ENCODE peak calls at places on chromosomes 7 and 10, in six cellular contexts. One of them, this sample, is unnamed. For H3K27me3, the result is how much of the 10 kb centered on the place peaks cover.

GRCh38 chr7:87140271-87140748 is 11.9 kb upstream of the DMTF1 start:
- DNase-seq in endodermal cell: no peak
- DNase-seq in CD8-positive, alpha-beta T cell: no peak
- DNase-seq in Panc1: no peak
- DNase-seq in fibroblast of lung: no peak
- DNase-seq in Peyer's patch: no peak
- DNase-seq in this sample: no peak

GRCh38 chr7:45625714-45626440 is 51.7 kb downstream of the ADCY1 start:
- DNase-seq in endodermal cell: no peak
- DNase-seq in CD8-positive, alpha-beta T cell: no peak
- DNase-seq in Panc1: no peak
- DNase-seq in fibroblast of lung: no peak
- DNase-seq in Peyer's patch: no peak
- DNase-seq in this sample: no peak

GRCh38 chr10:34083567-34083966 is 731.5 kb downstream of the PARD3 start:
- DNase-seq in endodermal cell: no peak
- DNase-seq in CD8-positive, alpha-beta T cell: no peak
- DNase-seq in Panc1: no peak
- DNase-seq in fibroblast of lung: no peak
- DNase-seq in Peyer's patch: no peak
- DNase-seq in this sample: no peak

GRCh38 chr10:14665304-14665703 is 109.4 kb downstream of the FAM107B start:
- DNase-seq in endodermal cell: no peak
- DNase-seq in CD8-positive, alpha-beta T cell: no peak
- DNase-seq in Panc1: no peak
- DNase-seq in fibroblast of lung: no peak
- DNase-seq in Peyer's patch: no peak
- DNase-seq in this sample: no peak

GRCh38 chr7:66920769-66921395 is at the start of gene TMEM248:
- DNase-seq in endodermal cell: peak
- DNase-seq in CD8-positive, alpha-beta T cell: peak
- DNase-seq in Panc1: peak
- DNase-seq in fibroblast of lung: peak
- DNase-seq in Peyer's patch: peak
- DNase-seq in this sample: peak

GRCh38 chr10:103649654-103650423 is 156.3 kb downstream of the NEURL1 start:
- DNase-seq in endodermal cell: no peak
- DNase-seq in CD8-positive, alpha-beta T cell: no peak
- DNase-seq in Panc1: no peak
- DNase-seq in fibroblast of lung: no peak
- DNase-seq in Peyer's patch: no peak
- DNase-seq in this sample: no peak

GRCh38 chr10:110504111-110504735 is 6.5 kb downstream of the DUSP5 start:
- DNase-seq in endodermal cell: no peak
- DNase-seq in CD8-positive, alpha-beta T cell: peak
- DNase-seq in Panc1: no peak
- DNase-seq in fibroblast of lung: peak
- DNase-seq in Peyer's patch: peak
- DNase-seq in this sample: no peak

GRCh38 chr10:30063098-30063497 is 3.7 kb upstream of the JCAD start:
- DNase-seq in endodermal cell: no peak
- DNase-seq in CD8-positive, alpha-beta T cell: no peak
- DNase-seq in Panc1: no peak
- DNase-seq in fibroblast of lung: peak
- DNase-seq in Peyer's patch: no peak
- DNase-seq in this sample: no peak

GRCh38 chr7:86469680-86470295 is 173.9 kb upstream of the GRM3 start:
- DNase-seq in endodermal cell: peak
- DNase-seq in CD8-positive, alpha-beta T cell: no peak
- DNase-seq in Panc1: peak
- DNase-seq in fibroblast of lung: peak
- DNase-seq in Peyer's patch: no peak
- DNase-seq in this sample: peak

GRCh38 chr7:148807451-148807850 is 76.6 kb downstream of the EZH2 start:
- DNase-seq in endodermal cell: no peak
- DNase-seq in CD8-positive, alpha-beta T cell: no peak
- DNase-seq in Panc1: no peak
- DNase-seq in fibroblast of lung: no peak
- DNase-seq in Peyer's patch: no peak
- DNase-seq in this sample: no peak

GRCh38 chr10:16816142-16816541 is 1.1 kb downstream of the RSU1 start:
- DNase-seq in endodermal cell: no peak
- DNase-seq in CD8-positive, alpha-beta T cell: no peak
- DNase-seq in Panc1: no peak
- DNase-seq in fibroblast of lung: no peak
- DNase-seq in Peyer's patch: no peak
- DNase-seq in this sample: no peak

GRCh38 chr10:11866199-11866925 is 43.2 kb downstream of the PROSER2 start:
- DNase-seq in endodermal cell: no peak
- DNase-seq in CD8-positive, alpha-beta T cell: no peak
- DNase-seq in Panc1: no peak
- DNase-seq in fibroblast of lung: no peak
- DNase-seq in Peyer's patch: no peak
- DNase-seq in this sample: no peak

GRCh38 chr10:81479316-81479715 is 395.7 kb upstream of the NRG3 start:
- DNase-seq in endodermal cell: peak
- DNase-seq in CD8-positive, alpha-beta T cell: no peak
- DNase-seq in Panc1: no peak
- DNase-seq in fibroblast of lung: no peak
- DNase-seq in Peyer's patch: no peak
- DNase-seq in this sample: no peak

GRCh38 chr7:11231190-11231589 is 257.5 kb downstream of the PHF14 start:
- DNase-seq in endodermal cell: no peak
- DNase-seq in CD8-positive, alpha-beta T cell: no peak
- DNase-seq in Panc1: no peak
- DNase-seq in fibroblast of lung: no peak
- DNase-seq in Peyer's patch: no peak
- DNase-seq in this sample: no peak

GRCh38 chr7:135183478-135183877 is 13.0 kb upstream of the CYREN start:
- DNase-seq in endodermal cell: no peak
- DNase-seq in CD8-positive, alpha-beta T cell: no peak
- DNase-seq in Panc1: no peak
- DNase-seq in fibroblast of lung: no peak
- DNase-seq in Peyer's patch: no peak
- DNase-seq in this sample: no peak

GRCh38 chr7:48102530-48102929 is 13.5 kb downstream of the UPP1 start:
- DNase-seq in endodermal cell: peak
- DNase-seq in CD8-positive, alpha-beta T cell: no peak
- DNase-seq in Panc1: no peak
- DNase-seq in fibroblast of lung: no peak
- DNase-seq in Peyer's patch: no peak
- DNase-seq in this sample: no peak

GRCh38 chr7:48101352-48101751 is 12.3 kb downstream of the UPP1 start:
- DNase-seq in endodermal cell: peak
- DNase-seq in CD8-positive, alpha-beta T cell: no peak
- DNase-seq in Panc1: no peak
- DNase-seq in fibroblast of lung: no peak
- DNase-seq in Peyer's patch: no peak
- DNase-seq in this sample: no peak

GRCh38 chr7:48105045-48105444 is 16.0 kb downstream of the UPP1 start:
- DNase-seq in endodermal cell: no peak
- DNase-seq in CD8-positive, alpha-beta T cell: no peak
- DNase-seq in Panc1: no peak
- DNase-seq in fibroblast of lung: no peak
- DNase-seq in Peyer's patch: no peak
- DNase-seq in this sample: no peak

GRCh38 chr7:48099781-48100180 is 10.7 kb downstream of the UPP1 start:
- DNase-seq in endodermal cell: no peak
- DNase-seq in CD8-positive, alpha-beta T cell: no peak
- DNase-seq in Panc1: no peak
- DNase-seq in fibroblast of lung: no peak
- DNase-seq in Peyer's patch: no peak
- DNase-seq in this sample: no peak

GRCh38 chr7:48101880-48102448 is 12.9 kb downstream of the UPP1 start:
- DNase-seq in endodermal cell: peak
- DNase-seq in CD8-positive, alpha-beta T cell: no peak
- DNase-seq in Panc1: no peak
- DNase-seq in fibroblast of lung: no peak
- DNase-seq in Peyer's patch: no peak
- DNase-seq in this sample: no peak
- H3K27ac ChIP-seq in endodermal cell: no peak
- H3K27ac ChIP-seq in CD8-positive, alpha-beta T cell: no peak
- H3K27ac ChIP-seq in Panc1: no peak
- H3K27ac ChIP-seq in fibroblast of lung: no peak
- H3K27ac ChIP-seq in Peyer's patch: no peak
- H3K27ac ChIP-seq in this sample: no peak

GRCh38 chr7:7970113-7970619 is 1.6 kb downstream of the GLCCI1 start:
- DNase-seq in endodermal cell: peak
- DNase-seq in CD8-positive, alpha-beta T cell: no peak
- DNase-seq in Panc1: no peak
- DNase-seq in fibroblast of lung: peak
- DNase-seq in Peyer's patch: no peak
- DNase-seq in this sample: no peak

GRCh38 chr7:7969306-7970112 is 913 bp downstream of the GLCCI1 start:
- DNase-seq in endodermal cell: peak
- DNase-seq in CD8-positive, alpha-beta T cell: peak
- DNase-seq in Panc1: peak
- DNase-seq in fibroblast of lung: peak
- DNase-seq in Peyer's patch: peak
- DNase-seq in this sample: peak

GRCh38 chr7:7966141-7966734 is 2.4 kb upstream of the GLCCI1 start:
- DNase-seq in endodermal cell: no peak
- DNase-seq in CD8-positive, alpha-beta T cell: no peak
- DNase-seq in Panc1: no peak
- DNase-seq in fibroblast of lung: no peak
- DNase-seq in Peyer's patch: no peak
- DNase-seq in this sample: no peak

GRCh38 chr7:7968544-7969305 is at the start of gene GLCCI1:
- DNase-seq in endodermal cell: peak
- DNase-seq in CD8-positive, alpha-beta T cell: peak
- DNase-seq in Panc1: peak
- DNase-seq in fibroblast of lung: peak
- DNase-seq in Peyer's patch: peak
- DNase-seq in this sample: peak

DNA sequence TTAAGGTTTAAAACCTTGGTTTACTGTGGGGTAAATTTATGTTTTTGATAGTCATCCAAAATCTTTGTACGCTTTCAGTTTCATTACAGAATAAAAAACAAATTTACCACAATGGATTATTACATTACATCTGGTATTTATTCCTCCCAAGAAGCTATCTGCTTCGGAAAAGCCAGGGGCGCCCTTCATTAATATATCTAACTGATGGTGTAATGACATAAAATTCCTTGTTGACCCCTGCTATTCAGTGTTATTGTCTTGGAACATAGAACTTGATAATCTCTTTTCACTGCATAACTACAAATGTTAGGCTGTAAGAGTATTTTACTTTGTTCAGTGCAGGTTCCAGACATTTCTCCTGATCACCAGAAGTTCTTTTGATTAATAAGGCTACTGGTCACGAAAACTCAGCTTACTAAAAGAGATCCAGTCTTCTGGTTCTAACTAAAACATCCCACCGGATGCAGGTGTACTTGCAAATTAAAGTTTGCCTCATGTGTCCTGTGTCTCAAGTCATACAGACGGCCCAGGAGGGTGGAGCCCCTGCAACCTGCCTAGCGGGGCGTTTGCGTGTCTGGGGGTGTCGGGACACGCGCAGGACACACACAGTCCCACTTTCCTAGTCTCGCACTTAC is 570 bp upstream of the GLCCI1 start:
- DNase-seq in endodermal cell: no peak
- DNase-seq in CD8-positive, alpha-beta T cell: no peak
- DNase-seq in Panc1: no peak
- DNase-seq in fibroblast of lung: no peak
- DNase-seq in Peyer's patch: no peak
- DNase-seq in this sample: no peak
- TF ChIP-seq CTCF in endodermal cell: no peak
- TF ChIP-seq CTCF in CD8-positive, alpha-beta T cell: no peak
- TF ChIP-seq CTCF in Panc1: no peak
- TF ChIP-seq CTCF in fibroblast of lung: no peak
- TF ChIP-seq CTCF in Peyer's patch: peak
- TF ChIP-seq CTCF in this sample: no peak

GRCh38 chr7:1254281-1255082 is 21.8 kb downstream of the UNCX start:
- DNase-seq in endodermal cell: no peak
- DNase-seq in CD8-positive, alpha-beta T cell: no peak
- DNase-seq in Panc1: no peak
- DNase-seq in fibroblast of lung: no peak
- DNase-seq in Peyer's patch: no peak
- DNase-seq in this sample: no peak
- H3K27me3 ChIP-seq in endodermal cell: under half
- H3K27me3 ChIP-seq in CD8-positive, alpha-beta T cell: under half
- H3K27me3 ChIP-seq in Panc1: under half
- H3K27me3 ChIP-seq in fibroblast of lung: under half
- H3K27me3 ChIP-seq in Peyer's patch: under half
- H3K27me3 ChIP-seq in this sample: under half

GRCh38 chr7:94394058-94394398 is 667 bp upstream of the COL1A2 start:
- DNase-seq in endodermal cell: no peak
- DNase-seq in CD8-positive, alpha-beta T cell: no peak
- DNase-seq in Panc1: no peak
- DNase-seq in fibroblast of lung: peak
- DNase-seq in Peyer's patch: no peak
- DNase-seq in this sample: peak

GRCh38 chr7:94396044-94396443 is 1.3 kb downstream of the COL1A2 start:
- DNase-seq in endodermal cell: no peak
- DNase-seq in CD8-positive, alpha-beta T cell: no peak
- DNase-seq in Panc1: no peak
- DNase-seq in fibroblast of lung: peak
- DNase-seq in Peyer's patch: no peak
- DNase-seq in this sample: no peak

GRCh38 chr7:94394399-94395140 is at the start of gene COL1A2:
- DNase-seq in endodermal cell: peak
- DNase-seq in CD8-positive, alpha-beta T cell: peak
- DNase-seq in Panc1: no peak
- DNase-seq in fibroblast of lung: peak
- DNase-seq in Peyer's patch: peak
- DNase-seq in this sample: peak

GRCh38 chr7:94396606-94397005 is 1.9 kb downstream of the COL1A2 start:
- DNase-seq in endodermal cell: no peak
- DNase-seq in CD8-positive, alpha-beta T cell: no peak
- DNase-seq in Panc1: no peak
- DNase-seq in fibroblast of lung: peak
- DNase-seq in Peyer's patch: no peak
- DNase-seq in this sample: no peak

DNA sequence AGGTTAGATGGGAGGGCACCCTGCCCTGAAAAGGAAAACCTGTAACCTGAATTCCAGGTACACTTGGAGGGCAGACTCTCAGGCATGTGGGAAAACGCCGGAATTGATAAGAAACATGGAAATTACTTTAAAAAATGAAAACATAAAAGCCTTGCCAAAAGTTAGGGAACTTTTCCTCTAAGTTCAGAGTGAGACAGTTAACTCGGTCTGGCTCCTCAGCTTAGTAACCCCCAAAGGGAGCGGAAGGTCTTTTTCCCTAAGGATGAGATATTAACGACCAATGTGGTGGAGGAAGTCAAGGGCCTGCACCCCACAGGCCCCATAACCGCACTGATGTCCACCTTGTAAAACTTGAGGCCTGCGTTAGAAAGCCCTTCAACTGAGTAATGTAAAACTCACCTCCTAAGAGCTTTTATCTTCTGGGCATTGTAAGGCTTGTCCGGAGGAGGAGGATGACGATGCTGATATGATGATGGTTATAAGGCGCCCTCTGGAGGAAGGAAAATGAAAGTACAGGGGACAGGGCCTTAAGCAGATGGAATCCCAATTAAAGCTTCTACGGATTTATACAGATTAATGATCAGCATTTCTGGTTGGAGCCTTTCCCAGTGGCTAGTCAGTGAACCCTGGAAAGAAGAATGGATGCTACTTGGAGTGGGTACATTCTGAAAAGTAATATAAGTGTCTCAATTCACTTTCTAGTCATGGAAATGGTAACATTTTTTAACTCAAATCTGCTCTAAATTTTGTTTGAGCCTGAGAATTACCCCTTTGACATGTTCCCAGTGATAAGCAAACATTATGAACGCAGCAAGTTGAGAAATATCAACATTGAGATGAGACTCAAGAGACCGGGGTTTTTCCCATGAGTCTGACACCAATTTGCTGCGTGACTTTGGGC is 696 bp downstream of the COL1A2 start:
- DNase-seq in endodermal cell: peak
- DNase-seq in CD8-positive, alpha-beta T cell: no peak
- DNase-seq in Panc1: peak
- DNase-seq in fibroblast of lung: peak
- DNase-seq in Peyer's patch: peak
- DNase-seq in this sample: no peak
- H3K27ac ChIP-seq in endodermal cell: peak
- H3K27ac ChIP-seq in CD8-positive, alpha-beta T cell: no peak
- H3K27ac ChIP-seq in Panc1: no peak
- H3K27ac ChIP-seq in fibroblast of lung: peak
- H3K27ac ChIP-seq in Peyer's patch: peak
- H3K27ac ChIP-seq in this sample: peak

This sample was measured in psoas muscle.